ENCODE peak calls at places on chromosomes 2 and 18, in ten cellular contexts. M, T, P, I, A, R, Q, Y, G and K are unnamed samples.

GRCh38 chr2:214695789-214696188 is 113.7 kb downstream of the BARD1 start:
- DNase-seq in M (no peak), T (no peak), P (no peak), I (no peak), A (no peak), R (no peak), Q (no peak), Y (no peak), G (no peak), K (no peak)

GRCh38 chr18:68839701-68840100 is 41.8 kb downstream of the CCDC102B start:
- DNase-seq in M (no peak), T (no peak), P (peak), I (no peak), A (no peak), R (no peak), Q (no peak), Y (no peak), G (no peak), K (no peak)

GRCh38 chr2:198102120-198102519 is 297.7 kb downstream of the PLCL1 start:
- DNase-seq in M (no peak), T (no peak), P (no peak), I (no peak), A (no peak), R (no peak), Q (no peak), Y (no peak), G (no peak), K (no peak)

GRCh38 chr2:3959372-3959771 is 256.0 kb downstream of the DCDC2C start:
- DNase-seq in M (no peak), T (peak), P (peak), I (peak), A (no peak), R (peak), Q (peak), Y (peak), G (no peak), K (no peak)

GRCh38 chr18:60654298-60654697 is 281.7 kb upstream of the MC4R start:
- DNase-seq in M (no peak), T (no peak), P (no peak), I (no peak), A (no peak), R (no peak), Q (no peak), Y (no peak), G (no peak), K (no peak)

GRCh38 chr18:61699397-61700090 is 193.3 kb downstream of the RNF152 start:
- DNase-seq in M (no peak), T (no peak), P (peak), I (no peak), A (no peak), R (no peak), Q (no peak), Y (no peak), G (no peak), K (no peak)

GRCh38 chr2:127498386-127498785 is 27.9 kb downstream of the IWS1 start:
- DNase-seq in M (no peak), T (no peak), P (peak), I (no peak), A (no peak), R (no peak), Q (no peak), Y (no peak), G (no peak), K (no peak)

GRCh38 chr18:6569813-6570212 is 155.1 kb upstream of the L3MBTL4 start:
- DNase-seq in M (no peak), T (no peak), P (no peak), I (no peak), A (no peak), R (no peak), Q (no peak), Y (no peak), G (no peak), K (no peak)

GRCh38 chr2:70921839-70922590 is 13.7 kb upstream of the ATP6V1B1 start:
- DNase-seq in M (no peak), T (no peak), P (peak), I (no peak), A (peak), R (no peak), Q (peak), Y (no peak), G (no peak), K (no peak)

GRCh38 chr2:196230051-196230450 is 58.7 kb upstream of the STK17B start:
- DNase-seq in M (no peak), T (no peak), P (no peak), I (no peak), A (peak), R (no peak), Q (no peak), Y (no peak), G (no peak), K (no peak)

GRCh38 chr2:230134496-230135073 is 65.9 kb upstream of the SLC16A14 start:
- DNase-seq in M (no peak), T (no peak), P (peak), I (no peak), A (no peak), R (peak), Q (peak), Y (no peak), G (no peak), K (peak)

GRCh38 chr2:21175895-21176646 is 52.3 kb downstream of the TDRD15 start:
- DNase-seq in M (no peak), T (peak), P (peak), I (no peak), A (no peak), R (no peak), Q (peak), Y (no peak), G (no peak), K (no peak)

GRCh38 chr2:241095594-241096290 is 6.3 kb downstream of the MTERF4 start:
- DNase-seq in M (no peak), T (no peak), P (no peak), I (no peak), A (no peak), R (no peak), Q (no peak), Y (no peak), G (no peak), K (no peak)

GRCh38 chr2:17538844-17539554 is 1.5 kb upstream of the VSNL1 start:
- DNase-seq in M (peak), T (peak), P (peak), I (peak), A (no peak), R (peak), Q (no peak), Y (no peak), G (no peak), K (no peak)